ENCODE peak calls at places on chromosomes 13 and 19, in ten cellular contexts. One of them, this sample, is unnamed.
A peak's percentile ranks its signal among the peaks of the same experiment; 100 is the strongest.

GRCh38 chr13:20699715-20700114 is 3.8 kb upstream of the IL17D start:
- DNase-seq in adrenal gland: no peak
- DNase-seq in choroid plexus epithelial cell: no peak
- DNase-seq in cardiac fibroblast: no peak
- DNase-seq in A549: no peak
- DNase-seq in Peyer's patch: no peak
- DNase-seq in cardiac muscle cell: no peak
- DNase-seq in AG04450: no peak
- DNase-seq in heart right ventricle: no peak
- DNase-seq in tibial artery: no peak
- DNase-seq in this sample: no peak

GRCh38 chr13:65090191-65090590 is 2139.9 kb downstream of the PCDH9 start:
- DNase-seq in Peyer's patch: no peak
- DNase-seq in cardiac fibroblast: no peak
- DNase-seq in heart right ventricle: no peak
- DNase-seq in cardiac muscle cell: no peak
- DNase-seq in AG04450: no peak
- DNase-seq in A549: no peak
- DNase-seq in tibial artery: no peak
- DNase-seq in choroid plexus epithelial cell: no peak
- DNase-seq in adrenal gland: no peak
- DNase-seq in this sample: peak; percentile 8

GRCh38 chr13:46523972-46524737 is 28.8 kb upstream of the LRCH1 start:
- DNase-seq in heart right ventricle: no peak
- DNase-seq in AG04450: no peak
- DNase-seq in choroid plexus epithelial cell: peak; percentile 29
- DNase-seq in Peyer's patch: no peak
- DNase-seq in cardiac muscle cell: no peak
- DNase-seq in cardiac fibroblast: peak; percentile 48
- DNase-seq in tibial artery: no peak
- DNase-seq in A549: no peak
- DNase-seq in adrenal gland: no peak
- DNase-seq in this sample: peak; percentile 80

GRCh38 chr13:58032676-58033440 is 401.3 kb downstream of the PCDH17 start:
- DNase-seq in heart right ventricle: no peak
- DNase-seq in cardiac fibroblast: no peak
- DNase-seq in cardiac muscle cell: no peak
- DNase-seq in adrenal gland: no peak
- DNase-seq in choroid plexus epithelial cell: no peak
- DNase-seq in A549: no peak
- DNase-seq in Peyer's patch: no peak
- DNase-seq in AG04450: no peak
- DNase-seq in tibial artery: no peak
- DNase-seq in this sample: no peak

GRCh38 chr13:106161186-106161585 is 374.3 kb downstream of the EFNB2 start:
- DNase-seq in AG04450: no peak
- DNase-seq in A549: no peak
- DNase-seq in cardiac fibroblast: peak; percentile 23
- DNase-seq in Peyer's patch: no peak
- DNase-seq in cardiac muscle cell: no peak
- DNase-seq in tibial artery: no peak
- DNase-seq in choroid plexus epithelial cell: peak; percentile 47
- DNase-seq in heart right ventricle: no peak
- DNase-seq in adrenal gland: no peak
- DNase-seq in this sample: peak; percentile 15

GRCh38 chr13:40464349-40464748 is 202.1 kb downstream of the FOXO1 start:
- DNase-seq in A549: no peak
- DNase-seq in Peyer's patch: no peak
- DNase-seq in tibial artery: no peak
- DNase-seq in heart right ventricle: no peak
- DNase-seq in cardiac muscle cell: no peak
- DNase-seq in choroid plexus epithelial cell: no peak
- DNase-seq in AG04450: no peak
- DNase-seq in adrenal gland: no peak
- DNase-seq in cardiac fibroblast: no peak
- DNase-seq in this sample: no peak

GRCh38 chr13:79869326-79869725 is 388.4 kb downstream of the NDFIP2 start:
- DNase-seq in tibial artery: no peak
- DNase-seq in AG04450: no peak
- DNase-seq in heart right ventricle: no peak
- DNase-seq in choroid plexus epithelial cell: peak; percentile 72
- DNase-seq in adrenal gland: no peak
- DNase-seq in Peyer's patch: no peak
- DNase-seq in cardiac muscle cell: no peak
- DNase-seq in A549: peak; percentile 7
- DNase-seq in cardiac fibroblast: no peak
- DNase-seq in this sample: no peak

GRCh38 chr13:48156466-48156865 is 61.6 kb upstream of the MED4 start:
- DNase-seq in cardiac fibroblast: no peak
- DNase-seq in AG04450: no peak
- DNase-seq in adrenal gland: no peak
- DNase-seq in tibial artery: no peak
- DNase-seq in choroid plexus epithelial cell: no peak
- DNase-seq in Peyer's patch: no peak
- DNase-seq in A549: no peak
- DNase-seq in cardiac muscle cell: no peak
- DNase-seq in heart right ventricle: no peak
- DNase-seq in this sample: no peak

GRCh38 chr19:16039545-16039944 is 36.8 kb upstream of the TPM4 start:
- DNase-seq in heart right ventricle: no peak
- DNase-seq in cardiac muscle cell: no peak
- DNase-seq in adrenal gland: no peak
- DNase-seq in A549: no peak
- DNase-seq in cardiac fibroblast: no peak
- DNase-seq in choroid plexus epithelial cell: no peak
- DNase-seq in Peyer's patch: no peak
- DNase-seq in tibial artery: no peak
- DNase-seq in AG04450: no peak
- DNase-seq in this sample: no peak

GRCh38 chr19:58372311-58373133 is 8.3 kb downstream of the ZNF837 start:
- DNase-seq in AG04450: no peak
- DNase-seq in choroid plexus epithelial cell: no peak
- DNase-seq in heart right ventricle: no peak
- DNase-seq in cardiac muscle cell: no peak
- DNase-seq in A549: no peak
- DNase-seq in tibial artery: no peak
- DNase-seq in cardiac fibroblast: no peak
- DNase-seq in adrenal gland: no peak
- DNase-seq in Peyer's patch: no peak
- DNase-seq in this sample: no peak

GRCh38 chr13:64083396-64083795 is 2667.7 kb upstream of the PCDH20 start:
- DNase-seq in AG04450: no peak
- DNase-seq in cardiac fibroblast: no peak
- DNase-seq in tibial artery: no peak
- DNase-seq in cardiac muscle cell: no peak
- DNase-seq in Peyer's patch: no peak
- DNase-seq in A549: no peak
- DNase-seq in adrenal gland: no peak
- DNase-seq in heart right ventricle: no peak
- DNase-seq in choroid plexus epithelial cell: no peak
- DNase-seq in this sample: peak; percentile 10

GRCh38 chr19:11091343-11092153 is 2.3 kb downstream of the LDLR start:
- DNase-seq in cardiac fibroblast: peak; percentile 90
- DNase-seq in tibial artery: peak; percentile 78
- DNase-seq in cardiac muscle cell: no peak
- DNase-seq in adrenal gland: peak; percentile 80
- DNase-seq in AG04450: peak; percentile 46
- DNase-seq in choroid plexus epithelial cell: peak; percentile 91
- DNase-seq in A549: peak; percentile 82
- DNase-seq in heart right ventricle: no peak
- DNase-seq in Peyer's patch: peak; percentile 65
- DNase-seq in this sample: peak; percentile 90

GRCh38 chr19:44401108-44401786 is at the start of gene ZNF285:
- DNase-seq in cardiac muscle cell: peak; percentile 97
- DNase-seq in AG04450: peak; percentile 94
- DNase-seq in A549: peak; percentile 99
- DNase-seq in choroid plexus epithelial cell: peak; percentile 96
- DNase-seq in adrenal gland: peak; percentile 91
- DNase-seq in tibial artery: peak; percentile 94
- DNase-seq in cardiac fibroblast: peak; percentile 98
- DNase-seq in Peyer's patch: peak; percentile 86
- DNase-seq in heart right ventricle: peak; percentile 95
- DNase-seq in this sample: peak; percentile 97

GRCh38 chr13:98775844-98776598 is 23.5 kb upstream of the SLC15A1 start:
- DNase-seq in choroid plexus epithelial cell: peak; percentile 84
- DNase-seq in AG04450: no peak
- DNase-seq in A549: peak; percentile 97
- DNase-seq in Peyer's patch: peak; percentile 87
- DNase-seq in cardiac muscle cell: no peak
- DNase-seq in heart right ventricle: no peak
- DNase-seq in adrenal gland: no peak
- DNase-seq in tibial artery: no peak
- DNase-seq in cardiac fibroblast: no peak
- DNase-seq in this sample: no peak

GRCh38 chr19:5367530-5368133 is 27.0 kb upstream of the PTPRS start:
- DNase-seq in choroid plexus epithelial cell: no peak
- DNase-seq in AG04450: no peak
- DNase-seq in Peyer's patch: no peak
- DNase-seq in heart right ventricle: no peak
- DNase-seq in A549: no peak
- DNase-seq in cardiac muscle cell: no peak
- DNase-seq in cardiac fibroblast: no peak
- DNase-seq in tibial artery: no peak
- DNase-seq in adrenal gland: no peak
- DNase-seq in this sample: no peak

GRCh38 chr19:14432817-14433453 is at the start of gene PKN1:
- DNase-seq in Peyer's patch: peak; percentile 64
- DNase-seq in cardiac muscle cell: peak; percentile 82
- DNase-seq in cardiac fibroblast: peak; percentile 50
- DNase-seq in tibial artery: no peak
- DNase-seq in AG04450: no peak
- DNase-seq in heart right ventricle: peak; percentile 80
- DNase-seq in choroid plexus epithelial cell: no peak
- DNase-seq in adrenal gland: no peak
- DNase-seq in A549: peak; percentile 29
- DNase-seq in this sample: no peak

GRCh38 chr13:110128546-110128945 is 178.4 kb downstream of the COL4A1 start:
- DNase-seq in cardiac muscle cell: no peak
- DNase-seq in tibial artery: no peak
- DNase-seq in AG04450: no peak
- DNase-seq in choroid plexus epithelial cell: peak; percentile 51
- DNase-seq in Peyer's patch: no peak
- DNase-seq in heart right ventricle: no peak
- DNase-seq in adrenal gland: no peak
- DNase-seq in A549: no peak
- DNase-seq in cardiac fibroblast: no peak
- DNase-seq in this sample: no peak

GRCh38 chr13:101258071-101258470 is 158.2 kb downstream of the NALCN start:
- DNase-seq in choroid plexus epithelial cell: peak; percentile 86
- DNase-seq in adrenal gland: no peak
- DNase-seq in tibial artery: no peak
- DNase-seq in cardiac muscle cell: no peak
- DNase-seq in cardiac fibroblast: peak; percentile 36
- DNase-seq in A549: peak; percentile 63
- DNase-seq in heart right ventricle: no peak
- DNase-seq in AG04450: no peak
- DNase-seq in Peyer's patch: no peak
- DNase-seq in this sample: peak; percentile 62

GRCh38 chr19:30861896-30862295 is 487.3 kb downstream of the TSHZ3 start:
- DNase-seq in A549: no peak
- DNase-seq in Peyer's patch: no peak
- DNase-seq in cardiac fibroblast: no peak
- DNase-seq in tibial artery: peak; percentile 23
- DNase-seq in AG04450: no peak
- DNase-seq in heart right ventricle: no peak
- DNase-seq in cardiac muscle cell: no peak
- DNase-seq in choroid plexus epithelial cell: no peak
- DNase-seq in adrenal gland: no peak
- DNase-seq in this sample: no peak

GRCh38 chr19:11256189-11256588 is 6.1 kb downstream of the DOCK6 start:
- DNase-seq in Peyer's patch: no peak
- DNase-seq in cardiac fibroblast: peak; percentile 59
- DNase-seq in heart right ventricle: peak; percentile 68
- DNase-seq in tibial artery: no peak
- DNase-seq in AG04450: no peak
- DNase-seq in A549: no peak
- DNase-seq in choroid plexus epithelial cell: peak; percentile 52
- DNase-seq in adrenal gland: no peak
- DNase-seq in cardiac muscle cell: no peak
- DNase-seq in this sample: no peak

GRCh38 chr13:25802579-25802978 is 249.2 kb downstream of the SHISA2 start:
- DNase-seq in AG04450: no peak
- DNase-seq in cardiac muscle cell: no peak
- DNase-seq in choroid plexus epithelial cell: no peak
- DNase-seq in adrenal gland: no peak
- DNase-seq in heart right ventricle: no peak
- DNase-seq in A549: no peak
- DNase-seq in tibial artery: no peak
- DNase-seq in Peyer's patch: no peak
- DNase-seq in cardiac fibroblast: no peak
- DNase-seq in this sample: no peak

GRCh38 chr13:51297556-51297955 is 41.9 kb upstream of the SERPINE3 start:
- DNase-seq in choroid plexus epithelial cell: no peak
- DNase-seq in cardiac fibroblast: no peak
- DNase-seq in cardiac muscle cell: no peak
- DNase-seq in heart right ventricle: no peak
- DNase-seq in AG04450: no peak
- DNase-seq in tibial artery: no peak
- DNase-seq in Peyer's patch: no peak
- DNase-seq in A549: no peak
- DNase-seq in adrenal gland: no peak
- DNase-seq in this sample: no peak
- TF ChIP-seq CTCF in choroid plexus epithelial cell: peak; percentile 13
- TF ChIP-seq CTCF in cardiac fibroblast: no peak
- TF ChIP-seq CTCF in cardiac muscle cell: no peak
- TF ChIP-seq CTCF in heart right ventricle: no peak
- TF ChIP-seq CTCF in AG04450: no peak
- TF ChIP-seq CTCF in tibial artery: no peak
- TF ChIP-seq CTCF in Peyer's patch: no peak
- TF ChIP-seq CTCF in A549: no peak
- TF ChIP-seq CTCF in adrenal gland: no peak
- TF ChIP-seq CTCF in this sample: no peak

GRCh38 chr19:13120817-13121216 is 2.8 kb downstream of the NACC1 start:
- DNase-seq in cardiac muscle cell: no peak
- DNase-seq in Peyer's patch: no peak
- DNase-seq in A549: no peak
- DNase-seq in heart right ventricle: no peak
- DNase-seq in choroid plexus epithelial cell: peak; percentile 92
- DNase-seq in adrenal gland: no peak
- DNase-seq in tibial artery: no peak
- DNase-seq in cardiac fibroblast: peak; percentile 71
- DNase-seq in AG04450: no peak
- DNase-seq in this sample: peak; percentile 71
- H3K4me3 ChIP-seq in cardiac muscle cell: no peak overlapping the region
- H3K4me3 ChIP-seq in Peyer's patch: no peak overlapping the region
- H3K4me3 ChIP-seq in A549: no peak overlapping the region
- H3K4me3 ChIP-seq in heart right ventricle: no peak overlapping the region
- H3K4me3 ChIP-seq in choroid plexus epithelial cell: peak overlapping the region; percentile 22
- H3K4me3 ChIP-seq in adrenal gland: no peak overlapping the region
- H3K4me3 ChIP-seq in tibial artery: no peak overlapping the region
- H3K4me3 ChIP-seq in cardiac fibroblast: no peak overlapping the region
- H3K4me3 ChIP-seq in AG04450: peak overlapping the region; percentile 32
- H3K4me3 ChIP-seq in this sample: peak overlapping the region; percentile 50

GRCh38 chr13:97250560-97250959 is 28.4 kb downstream of the MBNL2 start:
- DNase-seq in tibial artery: no peak
- DNase-seq in cardiac fibroblast: peak; percentile 46
- DNase-seq in heart right ventricle: no peak
- DNase-seq in adrenal gland: no peak
- DNase-seq in AG04450: no peak
- DNase-seq in Peyer's patch: no peak
- DNase-seq in choroid plexus epithelial cell: peak; percentile 51
- DNase-seq in cardiac muscle cell: no peak
- DNase-seq in A549: no peak
- DNase-seq in this sample: peak; percentile 46
- TF ChIP-seq CTCF in tibial artery: no peak
- TF ChIP-seq CTCF in cardiac fibroblast: no peak
- TF ChIP-seq CTCF in heart right ventricle: no peak
- TF ChIP-seq CTCF in adrenal gland: no peak
- TF ChIP-seq CTCF in AG04450: no peak
- TF ChIP-seq CTCF in Peyer's patch: no peak
- TF ChIP-seq CTCF in choroid plexus epithelial cell: no peak
- TF ChIP-seq CTCF in cardiac muscle cell: no peak
- TF ChIP-seq CTCF in A549: no peak
- TF ChIP-seq CTCF in this sample: no peak

GRCh38 chr13:76879211-76879875 is 6.9 kb downstream of the KCTD12 start:
- DNase-seq in A549: no peak
- DNase-seq in choroid plexus epithelial cell: peak; percentile 91
- DNase-seq in Peyer's patch: no peak
- DNase-seq in cardiac fibroblast: peak; percentile 93
- DNase-seq in cardiac muscle cell: no peak
- DNase-seq in tibial artery: peak; percentile 90
- DNase-seq in AG04450: no peak
- DNase-seq in adrenal gland: peak; percentile 68
- DNase-seq in heart right ventricle: peak; percentile 60
- DNase-seq in this sample: peak; percentile 92
- H3K4me3 ChIP-seq in A549: no peak overlapping the region
- H3K4me3 ChIP-seq in choroid plexus epithelial cell: no peak overlapping the region
- H3K4me3 ChIP-seq in Peyer's patch: no peak overlapping the region
- H3K4me3 ChIP-seq in cardiac fibroblast: no peak overlapping the region
- H3K4me3 ChIP-seq in cardiac muscle cell: no peak overlapping the region
- H3K4me3 ChIP-seq in tibial artery: no peak overlapping the region
- H3K4me3 ChIP-seq in AG04450: no peak overlapping the region
- H3K4me3 ChIP-seq in adrenal gland: no peak overlapping the region
- H3K4me3 ChIP-seq in heart right ventricle: peak overlapping the region; percentile 6
- H3K4me3 ChIP-seq in this sample: no peak overlapping the region